ENCODE peak calls at places on chromosomes 16 and 17, in six cellular contexts. D, C, H, T, Z and R are unnamed samples.

GRCh38 chr17:80819422-80820164 is 172.0 kb upstream of the CHMP6 start:
- DNase-seq in T (no peak), D (no peak), Z (no peak), H (no peak), C (no peak), R (no peak)

GRCh38 chr17:5282639-5283217 is 644 bp downstream of the RABEP1 start:
- DNase-seq in T (no peak), H (no peak), C (peak), Z (peak), D (no peak), R (no peak)

GRCh38 chr17:7392696-7393612 is 1.4 kb downstream of the PLSCR3 start:
- DNase-seq in C (no peak), D (no peak), H (no peak), Z (no peak), T (no peak), R (no peak)

GRCh38 chr17:82247856-82248671 is 19.2 kb downstream of the SLC16A3 start:
- DNase-seq in Z (no peak), H (no peak), D (no peak), C (no peak), T (no peak), R (no peak)

GRCh38 chr17:68868708-68869107 is 86.5 kb downstream of the ABCA8 start:
- DNase-seq in C (no peak), Z (peak), H (peak), D (no peak), T (no peak), R (peak)

GRCh38 chr16:85289760-85290625 is 177.7 kb upstream of the CIBAR2 start:
- DNase-seq in C (no peak), Z (no peak), T (no peak), H (no peak), D (no peak), R (no peak)

GRCh38 chr17:19327039-19327776 is 35.3 kb downstream of the B9D1 start:
- DNase-seq in D (no peak), C (no peak), H (no peak), Z (peak), T (no peak), R (peak)

GRCh38 chr17:58391302-58391984 is 25.9 kb downstream of the RNF43 start:
- DNase-seq in H (no peak), T (peak), D (no peak), C (no peak), Z (peak), R (no peak)

GRCh38 chr17:18978050-18978449 is 26.1 kb downstream of the SLC5A10 start:
- DNase-seq in T (no peak), H (no peak), Z (no peak), C (no peak), D (no peak), R (no peak)